ENCODE peak calls at places on chromosomes 3 and 15, in nine cellular contexts. B is astrocyte; C is cerebellar cortex; H is hippocampal formation; E is GM13977; G is foreskin fibroblast; W is A172; F is activated CD4-positive, alpha-beta T cell treated with anti-CD3 and anti-CD28 coated beads, Interleukin-2, amount 50 U/mL, for 4 hours; P is naive thymus-derived CD8-positive, alpha-beta T cell. U is an unnamed sample.

GRCh38 chr3:128197855-128198254 is 44.6 kb downstream of the EEFSEC start:
- DNase-seq in F (no peak), G (no peak), H (no peak), C (no peak), E (no peak), P (no peak), B (no peak), W (no peak), U (no peak)

GRCh38 chr15:82647835-82648256 is 683 bp upstream of the CPEB1 start:
- DNase-seq in G (no peak), F (peak; percentile 37), C (no peak), W (peak; percentile 21), E (no peak), P (peak; percentile 60), H (no peak), B (no peak), U (peak; percentile 18)

GRCh38 chr3:59443618-59444292 is 393.9 kb upstream of the CFAP20DC start:
- DNase-seq in F (no peak), E (no peak), W (no peak), C (no peak), G (no peak), P (no peak), H (no peak), B (no peak), U (no peak)

GRCh38 chr15:66692808-66693596 is 9.0 kb upstream of the SMAD6 start:
- DNase-seq in P (no peak), W (no peak), C (no peak), G (no peak), F (no peak), B (no peak), H (no peak), E (no peak), U (no peak)

GRCh38 chr3:111103807-111104206 is 32.2 kb downstream of the NECTIN3 start:
- DNase-seq in P (no peak), F (no peak), C (no peak), H (no peak), B (peak; percentile 33), G (peak; percentile 64), W (no peak), E (no peak), U (no peak)

GRCh38 chr3:193231201-193231600 is 9.8 kb upstream of the PLAAT1 start:
- DNase-seq in H (no peak), C (no peak), E (no peak), G (no peak), P (no peak), B (no peak), W (no peak), F (no peak), U (no peak)

GRCh38 chr3:181709537-181710279 is 2.0 kb upstream of the SOX2 start:
- DNase-seq in E (peak; percentile 68), C (peak; percentile 45), F (peak; percentile 31), B (peak; percentile 46), W (peak; percentile 52), H (no peak), G (peak; percentile 76), P (no peak), U (peak; percentile 33)

GRCh38 chr3:72606005-72606800 is 242.0 kb downstream of the SHQ1 start:
- DNase-seq in E (no peak), P (no peak), G (no peak), F (no peak), H (no peak), C (no peak), B (no peak), W (no peak), U (no peak)

GRCh38 chr15:67838789-67839332 is 984 bp downstream of the RNU6-1 start:
- DNase-seq in E (peak; percentile 44), W (no peak), P (no peak), F (no peak), C (peak; percentile 67), B (no peak), G (peak; percentile 53), H (peak; percentile 36), U (no peak)

GRCh38 chr15:100788731-100789105 is 90.9 kb upstream of the ALDH1A3 start:
- DNase-seq in C (no peak), W (no peak), G (no peak), E (no peak), B (no peak), P (no peak), H (no peak), F (no peak), U (no peak)

GRCh38 chr3:87987952-87988351 is 70.9 kb downstream of the CGGBP1 start:
- DNase-seq in C (no peak), G (no peak), H (no peak), P (no peak), W (peak; percentile 17), F (no peak), E (no peak), B (no peak), U (no peak)

GRCh38 chr3:168976969-168977368 is 686.5 kb downstream of the MECOM start:
- DNase-seq in G (no peak), H (no peak), W (no peak), E (no peak), F (no peak), P (no peak), C (no peak), B (no peak), U (no peak)

GRCh38 chr15:25175789-25176615 is 221.2 kb downstream of the SNRPN start:
- DNase-seq in C (no peak), G (no peak), H (no peak), E (peak; percentile 3), F (no peak), P (peak; percentile 15), W (no peak), B (no peak), U (no peak)

GRCh38 chr3:33579181-33579510 is 138.9 kb downstream of the CLASP2 start:
- DNase-seq in H (no peak), C (no peak), P (no peak), G (no peak), E (no peak), B (no peak), W (no peak), F (no peak), U (no peak)

GRCh38 chr3:67291287-67292252 is 293.5 kb downstream of the KBTBD8 start:
- DNase-seq in F (no peak), P (no peak), W (no peak), G (peak; percentile 5), E (peak; percentile 7), H (peak; percentile 22), B (no peak), C (no peak), U (no peak)

GRCh38 chr3:100004931-100005330 is 109.4 kb downstream of the FILIP1L start:
- DNase-seq in G (no peak), E (no peak), H (no peak), B (no peak), F (no peak), P (no peak), W (no peak), C (no peak), U (no peak)

GRCh38 chr3:196989721-196990262 is 21.2 kb upstream of the PIGZ start:
- DNase-seq in C (no peak), B (no peak), P (no peak), G (no peak), H (no peak), E (no peak), F (no peak), W (no peak), U (no peak)

GRCh38 chr3:134197681-134198261 is 52.9 kb downstream of the RYK start:
- DNase-seq in F (no peak), B (peak; percentile 65), W (peak; percentile 74), H (peak; percentile 37), G (peak; percentile 83), E (peak; percentile 61), P (no peak), C (peak; percentile 70), U (no peak)

GRCh38 chr15:66404532-66404931 is 17.8 kb downstream of the MAP2K1 start:
- DNase-seq in F (no peak), H (no peak), P (no peak), B (no peak), E (no peak), G (no peak), C (no peak), W (no peak), U (no peak)

GRCh38 chr3:182183716-182184430 is 472.1 kb downstream of the SOX2 start:
- DNase-seq in B (no peak), C (no peak), H (no peak), P (no peak), F (no peak), E (no peak), G (peak; percentile 0), W (peak; percentile 14), U (no peak)

GRCh38 chr3:8529197-8529637 is 27.6 kb downstream of the LMCD1 start:
- DNase-seq in C (peak; percentile 14), H (peak; percentile 30), G (peak; percentile 60), B (peak; percentile 83), F (no peak), W (no peak), P (no peak), E (no peak), U (no peak)

GRCh38 chr15:95690631-95691340 is 639.7 kb upstream of the NR2F2 start:
- DNase-seq in B (peak; percentile 34), W (no peak), C (no peak), H (no peak), E (no peak), G (no peak), P (no peak), F (no peak), U (no peak)

GRCh38 chr15:95591270-95591669 is 739.2 kb upstream of the NR2F2 start:
- DNase-seq in B (no peak), P (no peak), W (no peak), H (no peak), C (no peak), G (no peak), F (no peak), E (no peak), U (no peak)

GRCh38 chr3:33807190-33807589 is 8.8 kb downstream of the PDCD6IP start:
- DNase-seq in C (peak; percentile 29), E (no peak), P (no peak), F (no peak), G (no peak), H (no peak), W (no peak), B (no peak), U (no peak)

U was measured in stimulated activated naive CD4-positive, alpha-beta T cell treated with Interleukin-2 at 50 U/mL for 16 hours.